ENCODE peak calls at places on chromosomes 4 and X, in seven cellular contexts. V is upper lobe of left lung, P is GM06990, J is GM13976, X is choroid plexus epithelial cell, E is GM12878, I is astrocyte. A is an unnamed sample.
A peak's percentile ranks its signal among the peaks of the same experiment; 100 is the strongest.

GRCh38 chr4:104500452-104500851 is 5.8 kb upstream of the CXXC4 start:
- DNase-seq in V (peak; percentile 63), P (no peak), J (no peak), X (no peak), E (no peak), I (no peak), A (no peak)

GRCh38 chrX:48910926-48911406 is 480 bp downstream of the SLC35A2 start:
- DNase-seq in V (no peak), P (no peak), J (no peak), X (peak; percentile 48), E (no peak), I (no peak), A (no peak)

GRCh38 chr4:66298596-66298995 is 628.3 kb upstream of the EPHA5 start:
- DNase-seq in V (no peak), P (no peak), J (no peak), X (no peak), E (no peak), I (no peak), A (no peak)

GRCh38 chr4:141871086-141871485 is 234.7 kb downstream of the IL15 start:
- DNase-seq in V (no peak), P (no peak), J (no peak), X (peak; percentile 50), E (no peak), I (peak; percentile 26), A (no peak)

GRCh38 chr4:81676552-81676951 is 204.8 kb upstream of the RASGEF1B start:
- DNase-seq in V (no peak), P (no peak), J (no peak), X (no peak), E (no peak), I (no peak), A (no peak)

GRCh38 chr4:95363579-95363965 is 185.2 kb downstream of the UNC5C start:
- DNase-seq in V (no peak), P (no peak), J (no peak), X (no peak), E (no peak), I (no peak), A (no peak)

GRCh38 chr4:12459126-12459525 is 1025.0 kb downstream of the RAB28 start:
- DNase-seq in V (no peak), P (no peak), J (no peak), X (no peak), E (no peak), I (no peak), A (no peak)

GRCh38 chr4:8472689-8473197 is 32.2 kb downstream of the TRMT44 start:
- DNase-seq in V (no peak), P (no peak), J (no peak), X (peak; percentile 100), E (no peak), I (peak; percentile 96), A (no peak)

GRCh38 chrX:111387470-111387869 is 24.5 kb downstream of the DCX start:
- DNase-seq in V (no peak), P (no peak), J (no peak), X (no peak), E (no peak), I (no peak), A (no peak)

GRCh38 chrX:19824603-19825002 is 62.8 kb downstream of the SH3KBP1 start:
- DNase-seq in V (no peak), P (no peak), J (no peak), X (peak; percentile 53), E (no peak), I (peak; percentile 80), A (no peak)

GRCh38 chrX:112852850-112853249 is 12.2 kb upstream of the AMOT start:
- DNase-seq in V (no peak), P (no peak), J (no peak), X (no peak), E (no peak), I (no peak), A (no peak)

GRCh38 chrX:44344687-44345086 is 1.2 kb upstream of the EFHC2 start:
- DNase-seq in V (no peak), P (no peak), J (no peak), X (no peak), E (no peak), I (no peak), A (no peak)

GRCh38 chr4:30386266-30386895 is 333.8 kb upstream of the PCDH7 start:
- DNase-seq in V (no peak), P (no peak), J (no peak), X (peak; percentile 6), E (no peak), I (peak; percentile 30), A (no peak)

GRCh38 chr4:158796370-158797140 is 27.7 kb downstream of the FNIP2 start:
- DNase-seq in V (peak; percentile 61), P (no peak), J (no peak), X (peak; percentile 57), E (no peak), I (peak; percentile 52), A (no peak)

GRCh38 chr4:170025523-170026252 is 507 bp downstream of the MFAP3L start:
- DNase-seq in V (peak; percentile 25), P (no peak), J (no peak), X (peak; percentile 16), E (no peak), I (no peak), A (no peak)

GRCh38 chrX:45952030-45952429 is 593.2 kb downstream of the ZNF674 start:
- DNase-seq in V (no peak), P (no peak), J (no peak), X (no peak), E (no peak), I (no peak), A (no peak)

GRCh38 chr4:103429283-103429682 is 231.1 kb upstream of the CENPE start:
- DNase-seq in V (no peak), P (peak; percentile 12), J (peak; percentile 28), X (no peak), E (no peak), I (no peak), A (no peak)

GRCh38 chr4:40587826-40588225 is 41.8 kb downstream of the RBM47 start:
- DNase-seq in V (peak; percentile 59), P (no peak), J (no peak), X (peak; percentile 72), E (no peak), I (no peak), A (no peak)

GRCh38 chrX:76428243-76429130 is 977 bp downstream of the MAGEE1 start:
- DNase-seq in V (no peak), P (peak; percentile 36), J (peak; percentile 25), X (no peak), E (no peak), I (no peak), A (no peak)

GRCh38 chr4:98994474-98995182 is 893 bp upstream of the METAP1 start:
- DNase-seq in V (peak; percentile 34), P (no peak), J (no peak), X (peak; percentile 44), E (no peak), I (peak; percentile 4), A (no peak)

GRCh38 chr4:46946914-46947313 is 37.9 kb upstream of the COX7B2 start:
- DNase-seq in V (no peak), P (no peak), J (no peak), X (peak; percentile 9), E (no peak), I (peak; percentile 35), A (no peak)

GRCh38 chrX:69133561-69134542 is 31.4 kb downstream of the PJA1 start:
- DNase-seq in V (no peak), P (no peak), J (no peak), X (peak; percentile 84), E (no peak), I (peak; percentile 69), A (no peak)

GRCh38 chrX:46831620-46832327 is 5.1 kb upstream of the RP2 start:
- DNase-seq in V (no peak), P (no peak), J (no peak), X (peak; percentile 46), E (no peak), I (peak; percentile 51), A (no peak)

GRCh38 chr4:166091914-166092510 is 219.0 kb downstream of the TLL1 start:
- DNase-seq in V (no peak), P (peak; percentile 2), J (peak; percentile 3), X (peak; percentile 70), E (no peak), I (peak; percentile 22), A (no peak)

GRCh38 chr4:144115519-144115918 is 25.0 kb downstream of the GYPA start:
- DNase-seq in V (no peak), P (no peak), J (no peak), X (no peak), E (no peak), I (no peak), A (no peak)

DNA sequence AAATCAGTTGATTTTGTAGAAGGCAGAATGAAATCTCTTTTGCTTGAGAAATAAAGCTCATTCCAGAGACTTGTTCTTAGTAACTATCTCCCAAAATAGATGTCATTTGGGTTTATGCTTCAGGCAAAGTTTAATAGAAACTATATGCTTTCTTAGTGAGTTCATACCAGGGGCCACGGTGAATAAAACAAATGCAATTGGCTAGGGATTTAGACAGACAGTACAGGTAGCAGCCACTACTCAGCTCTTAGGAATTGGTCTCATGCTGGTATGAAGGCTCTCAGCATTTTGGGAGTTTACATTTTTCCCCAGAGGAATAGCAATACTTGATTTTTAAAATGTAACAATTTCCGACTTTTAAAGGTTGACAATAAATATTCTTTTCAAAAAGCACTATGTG is 27.0 kb downstream of the GYPA start:
- DNase-seq in V (no peak), P (no peak), J (no peak), X (no peak), E (no peak), I (no peak), A (no peak)
- TF ChIP-seq CTCF in V (no peak), P (no peak), J (no peak), X (no peak), E (no peak), I (no peak), A (no peak)

GRCh38 chrX:105191878-105192277 is 28.6 kb downstream of the TEX13A start:
- DNase-seq in V (no peak), P (no peak), J (peak; percentile 6), X (peak; percentile 48), E (no peak), I (no peak), A (no peak)
- TF ChIP-seq CTCF in V (no peak), P (peak; percentile 66), J (no peak), X (peak; percentile 70), E (peak; percentile 38), I (peak; percentile 30), A (peak; percentile 47)

GRCh38 chr4:128512161-128512560 is 224.5 kb upstream of the PGRMC2 start:
- DNase-seq in V (no peak), P (no peak), J (no peak), X (no peak), E (no peak), I (no peak), A (no peak)
- TF ChIP-seq CTCF in V (no peak), P (no peak), J (no peak), X (no peak), E (no peak), I (no peak), A (no peak)

DNA sequence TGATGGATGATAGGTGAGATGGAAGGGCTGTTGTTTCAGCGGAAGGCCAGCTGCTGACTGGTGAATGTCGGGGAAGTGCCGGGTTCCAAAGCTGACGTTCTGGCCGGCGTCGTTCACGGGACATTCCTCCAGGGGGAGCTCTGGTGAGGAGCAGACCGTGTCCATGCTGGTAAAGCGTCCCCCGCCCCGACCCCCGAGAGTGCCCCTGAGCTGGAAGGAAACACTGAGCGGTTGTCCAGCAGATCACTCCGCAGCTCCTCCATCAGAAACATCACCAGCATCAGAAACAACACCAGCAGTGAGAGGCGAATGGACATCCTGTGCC is 18.6 kb upstream of the ADRA2C start:
- DNase-seq in V (no peak), P (no peak), J (no peak), X (peak; percentile 6), E (no peak), I (no peak), A (no peak)
- TF ChIP-seq CTCF in V (peak; percentile 8), P (peak; percentile 36), J (peak; percentile 29), X (peak; percentile 47), E (peak; percentile 22), I (peak; percentile 8), A (peak; percentile 41)

GRCh38 chr4:2483237-2483636 is 14.3 kb downstream of the RNF4 start:
- DNase-seq in V (no peak), P (no peak), J (no peak), X (no peak), E (no peak), I (no peak), A (no peak)
- TF ChIP-seq CTCF in V (no peak), P (no peak), J (no peak), X (no peak), E (no peak), I (no peak), A (no peak)